ENCODE peak calls at places on chromosomes 3 and 15, in eight cellular contexts. V is T follicular helper cell, I is AG04449, B is cardiac muscle cell, P is omental fat pad, U is SW480, N is foreskin keratinocyte, L is dorsolateral prefrontal cortex. Q is an unnamed sample.

GRCh38 chr15:76866716-76867321 is 38.3 kb downstream of the SCAPER start:
- DNase-seq in N (peak; percentile 16), I (peak; percentile 10), L (no peak), P (no peak), V (no peak), U (peak; percentile 21), B (no peak), Q (no peak)

GRCh38 chr3:124429129-124429815 is 301.0 kb upstream of the UMPS start:
- DNase-seq in B (no peak), N (peak; percentile 84), U (peak; percentile 75), P (no peak), V (no peak), L (no peak), I (no peak), Q (no peak)

GRCh38 chr3:149198611-149199010 is 23.0 kb downstream of the CP start:
- DNase-seq in V (no peak), L (no peak), B (peak; percentile 5), N (no peak), U (peak; percentile 24), I (no peak), P (no peak), Q (no peak)

GRCh38 chr3:13647314-13648059 is 98.6 kb downstream of the FBLN2 start:
- DNase-seq in N (peak; percentile 72), U (peak; percentile 33), L (no peak), B (no peak), V (no peak), I (no peak), P (no peak), Q (no peak)

GRCh38 chr15:51828621-51829359 is 663 bp upstream of the TMOD3 start:
- DNase-seq in P (no peak), B (no peak), U (peak; percentile 59), L (no peak), I (no peak), N (peak; percentile 98), V (no peak), Q (no peak)

GRCh38 chr3:124850633-124851032 is 36.5 kb downstream of the ITGB5 start:
- DNase-seq in V (no peak), U (no peak), N (no peak), B (no peak), I (no peak), L (no peak), P (no peak), Q (peak; percentile 49)

GRCh38 chr15:73190189-73190601 is 137.9 kb downstream of the NEO1 start:
- DNase-seq in L (no peak), P (no peak), B (no peak), V (no peak), U (no peak), I (no peak), N (no peak), Q (no peak)

GRCh38 chr3:156395961-156396700 is 158.8 kb downstream of the SSR3 start:
- DNase-seq in I (no peak), L (no peak), V (no peak), N (peak; percentile 7), U (no peak), P (no peak), B (no peak), Q (no peak)

GRCh38 chr3:197847866-197848401 is 56.9 kb downstream of the LRCH3 start:
- DNase-seq in I (no peak), U (no peak), P (no peak), B (no peak), V (no peak), L (no peak), N (no peak), Q (no peak)

GRCh38 chr3:24344784-24345439 is 149.7 kb downstream of the THRB start:
- DNase-seq in P (no peak), V (no peak), L (no peak), I (no peak), N (no peak), B (no peak), U (no peak), Q (no peak)

GRCh38 chr15:31326729-31327673 is at the start of gene KLF13:
- DNase-seq in L (peak; percentile 65), U (peak; percentile 56), B (no peak), P (no peak), V (peak; percentile 71), I (no peak), N (peak; percentile 63), Q (no peak)

GRCh38 chr15:85744636-85745422 is 49.9 kb downstream of the KLHL25 start:
- DNase-seq in N (no peak), V (no peak), P (no peak), I (no peak), U (no peak), B (no peak), L (no peak), Q (no peak)

GRCh38 chr3:150503402-150504099 is 42.7 kb downstream of the SERP1 start:
- DNase-seq in I (no peak), L (no peak), U (no peak), P (no peak), V (no peak), N (no peak), B (no peak), Q (no peak)

GRCh38 chr15:70299931-70300858 is 202.5 kb upstream of the TLE3 start:
- DNase-seq in I (no peak), B (no peak), P (no peak), U (no peak), L (no peak), N (no peak), V (peak; percentile 27), Q (no peak)

GRCh38 chr3:126014252-126014651 is 45.3 kb downstream of the ROPN1B start:
- DNase-seq in L (no peak), B (no peak), N (peak; percentile 43), I (peak; percentile 17), V (no peak), P (no peak), U (no peak), Q (no peak)

GRCh38 chr3:123757281-123757940 is 126.7 kb downstream of the MYLK start:
- DNase-seq in N (no peak), P (no peak), B (no peak), I (no peak), L (peak; percentile 66), V (no peak), U (peak; percentile 79), Q (peak; percentile 76)

GRCh38 chr15:95259965-95260364 is 1028.6 kb downstream of the MCTP2 start:
- DNase-seq in P (no peak), N (peak; percentile 70), I (no peak), V (no peak), B (peak; percentile 8), U (no peak), L (no peak), Q (no peak)

GRCh38 chr3:177320765-177321247 is 123.5 kb upstream of the TBL1XR1 start:
- DNase-seq in U (no peak), P (no peak), N (no peak), L (no peak), V (no peak), I (no peak), B (peak; percentile 20), Q (no peak)

GRCh38 chr15:69854521-69855171 is 243.1 kb downstream of the TLE3 start:
- DNase-seq in V (no peak), B (peak; percentile 75), I (peak; percentile 93), L (no peak), P (no peak), U (peak; percentile 43), N (no peak), Q (no peak)

GRCh38 chr15:55398243-55398642 is 9.9 kb downstream of the CCPG1 start:
- DNase-seq in N (no peak), L (no peak), B (no peak), U (no peak), I (no peak), V (no peak), P (no peak), Q (no peak)

Q was measured in breast epithelium.